ENCODE peak calls at places on chromosome 14, in five cellular contexts. C, Y, S, D and B are unnamed samples.

GRCh38 chr14:49977126-49977841 is 84.4 kb downstream of the ARF6 start:
- DNase-seq in D (no peak), Y (no peak), C (no peak), S (no peak), B (no peak)

GRCh38 chr14:24232645-24233537 is at the start of gene GMPR2:
- DNase-seq in Y (peak), S (peak), D (no peak), C (no peak), B (no peak)

GRCh38 chr14:75258079-75258802 is 20.4 kb upstream of the FOS start:
- DNase-seq in C (peak), D (peak), Y (peak), S (no peak), B (no peak)

GRCh38 chr14:23831591-23831990 is 122.0 kb upstream of the DHRS4 start:
- DNase-seq in Y (no peak), S (no peak), D (no peak), C (no peak), B (no peak)

GRCh38 chr14:51592836-51593235 is 58.9 kb upstream of the FRMD6 start:
- DNase-seq in S (no peak), C (no peak), D (no peak), Y (no peak), B (no peak)

GRCh38 chr14:105292810-105293711 is 7.7 kb downstream of the BRF1 start:
- DNase-seq in D (no peak), Y (no peak), S (no peak), C (no peak), B (no peak)

GRCh38 chr14:75702606-75703261 is 41.7 kb downstream of the TTLL5 start:
- DNase-seq in S (no peak), C (no peak), Y (peak), D (peak), B (no peak)

GRCh38 chr14:53861781-53862180 is 94.8 kb downstream of the BMP4 start:
- DNase-seq in Y (no peak), D (peak), C (no peak), S (no peak), B (no peak)

GRCh38 chr14:75752907-75753594 is 92.0 kb downstream of the TTLL5 start:
- DNase-seq in S (no peak), D (peak), C (no peak), Y (no peak), B (no peak)

GRCh38 chr14:105119410-105120025 is 49.1 kb downstream of the JAG2 start:
- DNase-seq in Y (no peak), D (no peak), S (no peak), C (no peak), B (no peak)

GRCh38 chr14:22112004-22112403 is 438.4 kb upstream of the OR4E1 start:
- DNase-seq in Y (no peak), C (no peak), D (no peak), S (no peak), B (peak)

GRCh38 chr14:58794993-58795762 is 157.4 kb downstream of the DACT1 start:
- DNase-seq in Y (no peak), D (no peak), S (no peak), C (no peak), B (no peak)

GRCh38 chr14:71720978-71721624 is 211.1 kb upstream of the RGS6 start:
- DNase-seq in C (no peak), Y (no peak), S (peak), D (peak), B (no peak)

GRCh38 chr14:81464253-81465001 is 64.3 kb upstream of the STON2 start:
- DNase-seq in S (peak), D (peak), Y (peak), C (no peak), B (no peak)

GRCh38 chr14:43786066-43786762 is 720.9 kb downstream of the FSCB start:
- DNase-seq in S (no peak), Y (no peak), D (no peak), C (no peak), B (no peak)

GRCh38 chr14:23776296-23776695 is 140.1 kb downstream of the DHRS2 start:
- DNase-seq in S (no peak), C (no peak), Y (no peak), D (no peak), B (no peak)

GRCh38 chr14:44989497-44990440 is 27.8 kb downstream of the TOGARAM1 start:
- DNase-seq in C (no peak), D (no peak), S (no peak), Y (no peak), B (no peak)

GRCh38 chr14:90518941-90519256 is 122.1 kb downstream of the CALM1 start:
- DNase-seq in D (no peak), C (peak), S (no peak), Y (no peak), B (no peak)

GRCh38 chr14:55545779-55546178 is 34.2 kb upstream of the KTN1 start:
- DNase-seq in C (no peak), S (no peak), D (no peak), Y (no peak), B (no peak)

GRCh38 chr14:101503431-101504095 is 57.7 kb upstream of the DIO3 start:
- DNase-seq in S (no peak), C (peak), Y (no peak), D (no peak), B (peak)

GRCh38 chr14:24372701-24373416 is 4.9 kb downstream of the NFATC4 start:
- DNase-seq in C (peak), Y (no peak), D (no peak), S (no peak), B (peak)

GRCh38 chr14:20671597-20672283 is 12.6 kb upstream of the RNASE4 start:
- DNase-seq in D (no peak), S (no peak), C (no peak), Y (no peak), B (no peak)

GRCh38 chr14:106657460-106657859 is 1131.1 kb downstream of the TMEM121 start:
- DNase-seq in Y (no peak), C (no peak), D (no peak), S (no peak), B (no peak)

GRCh38 chr14:64612021-64612380 is 62.2 kb downstream of the PPP1R36 start:
- DNase-seq in Y (no peak), S (peak), C (no peak), D (peak), B (no peak)

GRCh38 chr14:102088012-102088792 is 1.4 kb upstream of the HSP90AA1 start:
- DNase-seq in C (peak), Y (peak), D (no peak), S (no peak), B (peak)

GRCh38 chr14:100780646-100781355 is 45.1 kb upstream of the MEG3 start:
- DNase-seq in C (peak), D (no peak), S (no peak), Y (no peak), B (no peak)

GRCh38 chr14:64800000-64800399 is 79.7 kb downstream of the SPTB start:
- DNase-seq in Y (no peak), D (peak), S (peak), C (peak), B (no peak)

GRCh38 chr14:75170797-75171196 is 5.6 kb downstream of the TMED10 start:
- DNase-seq in D (no peak), C (no peak), S (no peak), Y (no peak), B (no peak)

GRCh38 chr14:54594531-54594930 is 27.6 kb downstream of the SAMD4A start:
- DNase-seq in C (no peak), S (no peak), D (no peak), Y (no peak), B (no peak)

GRCh38 chr14:104434214-104435076 is 145.1 kb upstream of the C14orf180 start:
- DNase-seq in Y (no peak), D (no peak), C (peak), S (no peak), B (no peak)

GRCh38 chr14:23162005-23162404 is 21.5 kb downstream of the SLC7A8 start:
- DNase-seq in C (no peak), D (no peak), Y (no peak), S (no peak), B (no peak)

GRCh38 chr14:89232366-89233070 is 184.5 kb downstream of the FOXN3 start:
- DNase-seq in C (no peak), Y (no peak), D (no peak), S (no peak), B (no peak)

GRCh38 chr14:61196034-61196433 is 85.1 kb downstream of the TMEM30B start:
- DNase-seq in C (no peak), S (no peak), D (no peak), Y (no peak), B (no peak)
- TF ChIP-seq CTCF in C (no peak), S (peak), D (no peak), Y (no peak), B (no peak)

GRCh38 chr14:82704218-82704617 is 1170.6 kb upstream of the SEL1L start:
- DNase-seq in Y (no peak), D (no peak), S (no peak), C (no peak), B (no peak)
- TF ChIP-seq CTCF in Y (no peak), D (no peak), S (no peak), C (no peak), B (no peak)

GRCh38 chr14:93648440-93649168 is 139.7 kb downstream of the PRIMA1 start:
- DNase-seq in D (no peak), S (peak), C (no peak), Y (no peak), B (no peak)
- TF ChIP-seq CTCF in D (no peak), S (no peak), C (no peak), Y (peak), B (peak)

GRCh38 chr14:27553820-27554219 is 956.0 kb upstream of the NOVA1 start:
- DNase-seq in S (no peak), Y (no peak), C (no peak), D (peak), B (no peak)
- TF ChIP-seq CTCF in S (no peak), Y (no peak), C (no peak), D (peak), B (no peak)

DNA sequence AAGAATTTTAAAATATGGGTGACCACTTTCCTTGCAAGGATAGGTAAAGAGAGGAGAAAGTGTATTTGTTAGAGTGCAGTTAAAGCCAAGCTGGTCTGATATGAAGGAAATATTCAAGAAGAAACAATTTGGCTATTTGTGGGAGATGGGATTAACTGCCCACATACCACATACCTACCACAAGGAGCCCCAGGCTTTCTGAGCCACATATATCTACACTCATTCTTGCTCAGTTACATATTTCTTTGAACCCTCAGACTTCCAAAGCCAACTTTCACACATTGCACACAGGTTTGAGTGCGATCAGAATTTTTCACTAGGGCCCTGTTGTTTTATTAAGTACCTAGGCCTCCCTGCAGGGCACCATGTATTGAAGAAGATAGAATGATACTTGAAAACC is 330.2 kb downstream of the ZFP36L1 start:
- DNase-seq in D (no peak), Y (no peak), C (no peak), S (no peak), B (no peak)
- TF ChIP-seq CTCF in D (no peak), Y (peak), C (no peak), S (no peak), B (no peak)

GRCh38 chr14:42378274-42378673 is 771.6 kb downstream of the LRFN5 start:
- DNase-seq in Y (no peak), C (no peak), S (no peak), D (no peak), B (no peak)
- TF ChIP-seq CTCF in Y (no peak), C (no peak), S (no peak), D (no peak), B (no peak)

DNA sequence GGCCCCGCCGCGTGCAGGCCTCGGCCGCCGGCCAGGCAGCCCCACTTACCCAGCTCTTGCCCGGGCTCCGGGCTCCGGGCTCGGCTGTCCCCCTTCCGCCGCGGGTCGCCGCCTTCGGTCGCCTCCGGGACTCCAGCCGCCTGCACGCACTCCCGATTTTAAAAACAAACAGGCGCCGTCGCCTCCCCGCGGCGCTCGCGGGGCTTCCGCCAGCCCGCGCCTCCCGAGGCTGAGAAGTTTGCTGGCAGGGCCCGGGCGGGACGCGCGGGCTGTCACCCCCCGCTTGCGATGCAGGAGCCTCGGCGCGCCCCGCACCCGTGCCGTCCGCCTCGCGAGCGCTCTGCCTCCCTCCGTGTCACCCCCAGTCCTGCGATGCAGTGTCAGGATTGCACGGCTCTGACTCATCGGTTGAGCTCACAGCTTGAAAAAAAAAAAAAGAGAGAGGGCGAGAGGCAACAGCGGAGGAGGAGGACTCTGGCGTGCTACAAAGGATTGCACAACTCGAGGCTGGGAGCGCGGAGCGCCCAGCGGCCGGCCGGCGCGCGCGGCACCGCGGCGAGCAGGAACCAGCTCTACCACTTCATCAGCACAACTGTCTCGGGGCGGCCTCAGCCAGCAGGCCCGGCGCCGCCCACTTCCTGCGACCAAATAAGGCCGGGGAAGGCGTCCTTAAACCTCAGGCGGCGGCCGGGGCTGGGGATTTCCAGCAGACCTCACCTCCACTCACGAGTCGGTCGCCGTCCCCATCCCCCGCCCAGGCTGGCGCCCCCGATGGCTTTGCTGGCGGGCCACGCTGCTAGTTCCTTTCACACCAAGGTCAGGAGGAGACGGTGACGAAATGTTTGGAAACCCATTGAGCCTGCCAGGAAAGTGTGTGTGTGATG is 45.8 kb upstream of the PNMA1 start:
- DNase-seq in C (peak), Y (peak), D (peak), S (peak), B (peak)
- TF ChIP-seq CTCF in C (no peak), Y (peak), D (no peak), S (no peak), B (peak)

DNA sequence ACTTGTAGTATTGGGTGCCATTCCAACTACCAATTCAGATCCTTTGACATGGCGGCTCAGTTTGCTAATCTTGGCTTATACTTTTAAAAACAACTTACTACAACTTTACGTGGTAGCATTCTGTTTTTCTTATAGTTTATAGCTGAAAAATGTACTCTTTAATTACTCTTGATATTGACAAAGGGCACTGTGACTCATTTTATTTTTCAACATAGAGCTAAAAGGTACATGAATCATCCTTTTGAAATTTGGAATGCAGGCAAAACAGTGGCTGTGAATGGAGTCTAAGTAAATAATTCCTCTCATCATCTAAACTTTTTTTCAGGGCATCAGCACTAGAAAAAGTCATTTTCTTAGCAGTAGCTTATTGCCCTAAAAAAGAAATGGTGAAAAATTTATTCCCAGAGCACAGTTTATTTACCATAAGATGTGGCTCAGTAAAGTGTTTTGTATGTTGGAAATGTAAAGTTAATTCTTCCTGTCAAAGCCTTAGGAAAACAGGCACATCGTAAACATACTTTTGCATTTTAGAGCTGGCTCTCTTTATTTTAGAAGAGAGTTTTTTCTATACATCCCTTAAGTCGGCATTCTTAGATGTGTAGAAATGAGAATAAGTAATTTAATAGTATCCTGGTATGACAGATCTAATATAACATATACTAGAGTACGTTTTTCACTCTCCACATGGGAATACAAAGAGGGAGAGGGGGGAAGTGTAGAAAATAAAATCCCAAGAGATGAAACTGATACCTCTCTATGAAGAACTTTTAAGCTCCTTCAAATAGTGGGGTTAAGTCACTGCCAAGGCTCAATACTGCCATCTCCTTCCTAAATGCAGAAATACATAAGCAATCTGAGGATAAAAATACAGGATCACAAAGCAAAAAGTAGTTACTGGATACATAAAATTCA is 55.2 kb downstream of the SLC25A21 start:
- DNase-seq in D (peak), S (peak), C (no peak), Y (no peak), B (no peak)
- TF ChIP-seq CTCF in D (peak), S (peak), C (no peak), Y (peak), B (no peak)

GRCh38 chr14:38012056-38012455 is 195.6 kb upstream of the SSTR1 start:
- DNase-seq in Y (no peak), S (no peak), C (no peak), D (no peak), B (no peak)

GRCh38 chr14:38016497-38016896 is 191.2 kb upstream of the SSTR1 start:
- DNase-seq in D (no peak), Y (no peak), C (no peak), S (no peak), B (no peak)
- TF ChIP-seq CTCF in D (no peak), Y (no peak), C (no peak), S (no peak), B (peak)

GRCh38 chr14:70573050-70573449 is 27.4 kb downstream of the MED6 start:
- DNase-seq in Y (no peak), S (no peak), D (no peak), C (no peak), B (no peak)

GRCh38 chr14:70563869-70564268 is 29.1 kb upstream of the ADAM20 start:
- DNase-seq in D (no peak), C (no peak), Y (no peak), S (no peak), B (no peak)

GRCh38 chr14:70571139-70571538 is 29.3 kb downstream of the MED6 start:
- DNase-seq in D (no peak), Y (no peak), S (no peak), C (no peak), B (no peak)

GRCh38 chr14:70563417-70563816 is 28.6 kb upstream of the ADAM20 start:
- DNase-seq in D (no peak), S (no peak), C (no peak), Y (no peak), B (no peak)

GRCh38 chr14:70567791-70568190 is 32.7 kb downstream of the MED6 start:
- DNase-seq in D (peak), S (peak), C (no peak), Y (no peak), B (peak)
- TF ChIP-seq CTCF in D (peak), S (peak), C (peak), Y (no peak), B (peak)